ENCODE peak calls at places on chromosomes 11 and 22, in five cellular contexts. I is RWPE1, G is lung, R is ascending aorta, E is body of pancreas. N is an unnamed sample.

GRCh38 chr22:22386602-22387385 is 121.7 kb downstream of the ZNF280B start:
- DNase-seq in E (no peak), I (no peak), G (no peak), R (no peak), N (no peak)

GRCh38 chr11:45048313-45048841 is 97.7 kb upstream of the TP53I11 start:
- DNase-seq in E (no peak), R (no peak), I (no peak), G (no peak), N (no peak)

GRCh38 chr11:123478352-123478986 is 48.4 kb downstream of the GRAMD1B start:
- DNase-seq in I (peak), R (no peak), E (peak), G (peak), N (peak)

GRCh38 chr11:64218628-64219353 is 7.2 kb downstream of the TRPT1 start:
- DNase-seq in E (peak), I (no peak), R (no peak), G (no peak), N (no peak)

GRCh38 chr11:134504146-134504905 is 92.3 kb upstream of the B3GAT1 start:
- DNase-seq in R (peak), I (no peak), G (no peak), E (no peak), N (no peak)

GRCh38 chr11:35907648-35908431 is 36.0 kb upstream of the LDLRAD3 start:
- DNase-seq in G (no peak), E (peak), I (peak), R (peak), N (no peak)

GRCh38 chr22:45007946-45008852 is 1.6 kb downstream of the PHF21B start:
- DNase-seq in I (no peak), G (no peak), R (no peak), E (no peak), N (peak)

GRCh38 chr11:31340903-31341572 is 28.5 kb downstream of the DCDC1 start:
- DNase-seq in I (no peak), E (no peak), G (no peak), R (no peak), N (no peak)

GRCh38 chr11:67286621-67287333 is 2.3 kb upstream of the ANKRD13D start:
- DNase-seq in G (no peak), R (no peak), E (peak), I (no peak), N (no peak)

GRCh38 chr11:70854891-70855556 is 397.4 kb downstream of the SHANK2 start:
- DNase-seq in I (no peak), R (no peak), E (peak), G (no peak), N (peak)

GRCh38 chr11:107549253-107549953 is 16.1 kb downstream of the ALKBH8 start:
- DNase-seq in I (peak), R (no peak), E (peak), G (no peak), N (no peak)

GRCh38 chr22:47613606-47614350 is 851.3 kb downstream of the TBC1D22A start:
- DNase-seq in E (no peak), I (no peak), G (no peak), R (no peak), N (no peak)

GRCh38 chr22:26995222-26995621 is 337.8 kb downstream of the MIAT start:
- DNase-seq in E (peak), G (no peak), R (no peak), I (no peak), N (no peak)

GRCh38 chr11:6538892-6539291 is 41.8 kb downstream of the DNHD1 start:
- DNase-seq in R (no peak), G (no peak), E (no peak), I (no peak), N (no peak)

GRCh38 chr22:41217553-41218157 is 12.5 kb downstream of the L3MBTL2 start:
- DNase-seq in E (peak), R (peak), G (peak), I (peak), N (peak)

GRCh38 chr11:124917115-124917637 is 1.9 kb upstream of the HEPN1 start:
- DNase-seq in I (no peak), R (no peak), E (no peak), G (no peak), N (no peak)

GRCh38 chr11:8258771-8259170 is 4.9 kb downstream of the LMO1 start:
- DNase-seq in I (peak), G (no peak), R (peak), E (peak), N (peak)

GRCh38 chr11:48103621-48104561 is 112.7 kb upstream of the OR4B1 start:
- DNase-seq in G (no peak), R (no peak), I (no peak), E (no peak), N (no peak)

GRCh38 chr11:128504489-128504888 is 82.9 kb downstream of the ETS1 start:
- DNase-seq in R (no peak), E (no peak), I (no peak), G (no peak), N (no peak)

GRCh38 chr11:128506999-128507591 is 80.3 kb downstream of the ETS1 start:
- DNase-seq in G (peak), E (peak), R (peak), I (peak), N (no peak)

GRCh38 chr11:128505449-128506058 is 81.8 kb downstream of the ETS1 start:
- DNase-seq in E (no peak), I (no peak), R (no peak), G (no peak), N (peak)

GRCh38 chr11:128507936-128508335 is 79.4 kb downstream of the ETS1 start:
- DNase-seq in I (no peak), E (no peak), G (no peak), R (no peak), N (no peak)

DNA sequence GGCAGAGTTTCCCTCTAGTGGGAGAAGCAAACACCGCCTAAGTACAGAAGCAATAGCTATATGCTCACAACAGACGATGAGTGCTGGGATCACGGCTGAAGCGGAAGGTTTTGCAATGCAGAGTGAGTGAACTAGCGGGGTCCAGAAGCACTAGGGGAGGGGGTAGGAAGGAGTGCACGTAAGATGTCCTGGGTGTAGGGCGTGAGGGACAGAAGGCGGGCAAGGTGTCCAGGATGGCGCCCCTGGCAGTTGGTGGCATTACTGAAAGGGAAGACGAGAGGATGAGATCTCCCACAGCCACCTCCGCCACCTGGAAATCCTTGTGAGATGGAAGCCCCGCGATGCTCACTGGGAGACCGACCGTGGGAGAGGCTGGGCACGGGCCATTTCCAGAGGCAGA is 81.0 kb downstream of the ETS1 start:
- DNase-seq in R (no peak), G (no peak), E (no peak), I (no peak), N (no peak)
- TF ChIP-seq CTCF in R (no peak), G (no peak), E (no peak), I (no peak), N (no peak)

GRCh38 chr11:62391642-62392425 is 27.0 kb upstream of the SCGB1A1 start:
- DNase-seq in I (no peak), R (no peak), G (no peak), E (no peak), N (no peak)
- TF ChIP-seq CTCF in I (no peak), R (no peak), G (no peak), E (no peak), N (no peak)

GRCh38 chr11:116170526-116171120 is 602.2 kb downstream of the BUD13 start:
- DNase-seq in E (no peak), I (no peak), G (no peak), R (peak), N (no peak)
- TF ChIP-seq CTCF in E (peak), I (no peak), G (no peak), R (no peak), N (no peak)

DNA sequence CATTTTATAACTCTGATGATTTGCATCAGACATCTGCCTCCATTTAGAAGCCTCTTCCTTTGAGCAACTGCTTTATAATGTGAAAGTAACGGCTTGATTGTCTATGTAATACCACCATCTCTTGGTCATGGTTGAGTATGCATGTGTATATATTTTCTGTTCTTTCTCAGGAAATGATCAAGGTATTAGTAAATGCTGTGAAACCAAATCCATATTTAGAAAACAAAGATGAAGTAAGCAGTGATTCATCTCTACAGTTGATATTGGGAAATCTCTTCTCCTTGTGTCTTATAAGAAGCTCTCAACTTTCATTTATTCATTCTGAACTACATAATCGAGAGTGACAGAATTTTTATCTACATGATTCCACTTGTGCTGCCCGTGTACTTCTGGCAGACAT is 104.6 kb upstream of the ANO3 start:
- DNase-seq in R (no peak), I (peak), E (no peak), G (no peak), N (no peak)
- TF ChIP-seq CTCF in R (no peak), I (peak), E (peak), G (no peak), N (no peak)

GRCh38 chr22:35330258-35330861 is 30.7 kb downstream of the TOM1 start:
- DNase-seq in G (peak), E (peak), R (peak), I (peak), N (no peak)

GRCh38 chr22:35327690-35328471 is 28.2 kb downstream of the TOM1 start:
- DNase-seq in E (no peak), R (no peak), G (no peak), I (no peak), N (no peak)

GRCh38 chr22:35329114-35329847 is 29.6 kb downstream of the TOM1 start:
- DNase-seq in E (no peak), G (no peak), I (no peak), R (no peak), N (no peak)

GRCh38 chr22:35326854-35327562 is 27.3 kb downstream of the TOM1 start:
- DNase-seq in R (no peak), E (no peak), I (no peak), G (no peak), N (no peak)

GRCh38 chr22:35328472-35328885 is 28.8 kb downstream of the TOM1 start:
- DNase-seq in G (peak), R (no peak), I (no peak), E (peak), N (no peak)
- TF ChIP-seq CTCF in G (no peak), R (no peak), I (no peak), E (no peak), N (no peak)

GRCh38 chr11:19800162-19800561 is 87.5 kb downstream of the NAV2 start:
- DNase-seq in R (no peak), I (no peak), E (no peak), G (no peak), N (no peak)
- TF ChIP-seq CTCF in R (no peak), I (no peak), E (peak), G (no peak), N (no peak)

N was measured in glutamatergic neuron.